ENCODE peak calls at places on chromosomes 13 and 19, in six cellular contexts. Q is cardiac fibroblast; A is ureter; B is mesenteric fat pad; K is IMR-90; J is stimulated activated CD4-positive, alpha-beta T cell treated with anti-CD3 and anti-CD28 coated beads, Interleukin-2, amount 100 ng/mL, for 48 hours. X is an unnamed sample.

GRCh38 chr19:33189453-33189852 is 4.7 kb upstream of the LRP3 start:
- DNase-seq in Q (no peak), A (no peak), B (no peak), K (no peak), J (no peak), X (no peak)

GRCh38 chr13:112770504-112770903 is 80.7 kb downstream of the ATP11A start:
- DNase-seq in Q (no peak), A (no peak), B (no peak), K (no peak), J (no peak), X (no peak)

GRCh38 chr13:23321534-23322241 is 111.8 kb downstream of the SACS start:
- DNase-seq in Q (peak), A (peak), B (no peak), K (peak), J (no peak), X (peak)

GRCh38 chr13:48009298-48009697 is 8.2 kb upstream of the SUCLA2 start:
- DNase-seq in Q (peak), A (no peak), B (no peak), K (peak), J (no peak), X (peak)

GRCh38 chr19:41324921-41325639 is 15.1 kb downstream of the CCDC97 start:
- DNase-seq in Q (peak), A (peak), B (no peak), K (peak), J (no peak), X (no peak)

GRCh38 chr13:46367622-46368327 is 19.3 kb downstream of the RUBCNL start:
- DNase-seq in Q (peak), A (no peak), B (no peak), K (peak), J (no peak), X (no peak)

GRCh38 chr19:13010038-13010991 is 15.0 kb downstream of the NFIX start:
- DNase-seq in Q (no peak), A (no peak), B (no peak), K (no peak), J (no peak), X (no peak)

GRCh38 chr13:52053460-52053859 is 29.0 kb downstream of the UTP14C start:
- DNase-seq in Q (no peak), A (no peak), B (no peak), K (no peak), J (no peak), X (no peak)

GRCh38 chr13:48985751-48986150 is 10.0 kb downstream of the FNDC3A start:
- DNase-seq in Q (no peak), A (no peak), B (no peak), K (no peak), J (no peak), X (no peak)

GRCh38 chr13:113939905-113940339 is 34.0 kb downstream of the C13orf46 start:
- DNase-seq in Q (no peak), A (no peak), B (no peak), K (no peak), J (no peak), X (no peak)

GRCh38 chr13:35252536-35253205 is 223.8 kb downstream of the MAB21L1 start:
- DNase-seq in Q (no peak), A (no peak), B (no peak), K (no peak), J (no peak), X (no peak)

GRCh38 chr13:50375792-50376191 is 360.5 kb downstream of the KCNRG start:
- DNase-seq in Q (peak), A (no peak), B (no peak), K (peak), J (no peak), X (no peak)

GRCh38 chr19:18896421-18896841 is 473 bp upstream of the CERS1 start:
- DNase-seq in Q (no peak), A (no peak), B (no peak), K (no peak), J (no peak), X (no peak)

GRCh38 chr19:3387645-3388589 is 21.5 kb downstream of the NFIC start:
- DNase-seq in Q (no peak), A (peak), B (peak), K (peak), J (no peak), X (peak)

GRCh38 chr19:30755581-30755980 is 383.4 kb downstream of the ZNF536 start:
- DNase-seq in Q (no peak), A (no peak), B (no peak), K (no peak), J (no peak), X (no peak)

GRCh38 chr19:50285833-50286232 is 43.3 kb downstream of the KCNC3 start:
- DNase-seq in Q (no peak), A (no peak), B (no peak), K (no peak), J (no peak), X (no peak)

GRCh38 chr13:37029617-37030016 is 29.0 kb downstream of the EXOSC8 start:
- DNase-seq in Q (peak), A (no peak), B (no peak), K (peak), J (no peak), X (no peak)